ENCODE peak calls at places on chromosome 15, in six cellular contexts. G is CD8-positive, alpha-beta memory T cell; V is left ventricle myocardium inferior; F is CD8-positive, alpha-beta T cell; N is transverse colon; C is A549. D is an unnamed sample.

GRCh38 chr15:33298631-33299030 is 12.1 kb upstream of the RYR3 start:
- DNase-seq in G (no peak), N (no peak), F (no peak), C (no peak), V (no peak), D (no peak)

GRCh38 chr15:43209059-43209824 is 11.6 kb downstream of the EPB42 start:
- DNase-seq in G (no peak), V (no peak), F (no peak), N (no peak), C (peak), D (no peak)

GRCh38 chr15:45134682-45135604 is 5.1 kb downstream of the DUOX1 start:
- DNase-seq in C (no peak), N (peak), F (no peak), V (no peak), G (no peak), D (no peak)

GRCh38 chr15:73872370-73872769 is 994 bp upstream of the TBC1D21 start:
- DNase-seq in G (no peak), F (no peak), C (no peak), N (no peak), V (no peak), D (no peak)

GRCh38 chr15:32706704-32707103 is 11.1 kb upstream of the GREM1 start:
- DNase-seq in G (no peak), F (no peak), C (no peak), V (no peak), N (no peak), D (no peak)

GRCh38 chr15:70361106-70361505 is 263.4 kb upstream of the TLE3 start:
- DNase-seq in V (no peak), C (no peak), F (no peak), G (no peak), N (no peak), D (no peak)

GRCh38 chr15:49675051-49675450 is 54.2 kb downstream of the DTWD1 start:
- DNase-seq in V (no peak), G (no peak), C (peak), N (no peak), F (no peak), D (no peak)

GRCh38 chr15:76208786-76209424 is 102.4 kb downstream of the ETFA start:
- DNase-seq in G (no peak), N (no peak), C (no peak), V (no peak), F (no peak), D (no peak)

GRCh38 chr15:73630030-73630429 is 3.2 kb downstream of the NPTN start:
- DNase-seq in C (no peak), N (no peak), G (no peak), V (no peak), F (no peak), D (no peak)

GRCh38 chr15:50907866-50908208 is 646 bp upstream of the AP4E1 start:
- DNase-seq in V (no peak), G (no peak), C (peak), F (peak), N (peak), D (peak)

GRCh38 chr15:83322061-83322460 is 37.6 kb upstream of the BNC1 start:
- DNase-seq in G (no peak), C (no peak), F (no peak), V (no peak), N (no peak), D (no peak)

GRCh38 chr15:36808401-36809160 is 229.2 kb downstream of the CDIN1 start:
- DNase-seq in F (no peak), C (peak), G (no peak), V (no peak), N (no peak), D (no peak)

GRCh38 chr15:81894069-81894468 is 151.7 kb downstream of the MEX3B start:
- DNase-seq in C (no peak), N (no peak), V (no peak), G (no peak), F (no peak), D (no peak)

GRCh38 chr15:39846108-39846507 is 63.5 kb upstream of the FSIP1 start:
- DNase-seq in N (no peak), C (no peak), F (no peak), G (no peak), V (no peak), D (no peak)

GRCh38 chr15:23646165-23647000 is 1.3 kb downstream of the MAGEL2 start:
- DNase-seq in N (no peak), F (no peak), C (no peak), G (no peak), V (no peak), D (no peak)

GRCh38 chr15:29998017-29998416 is 84.7 kb upstream of the GOLGA8J start:
- DNase-seq in F (no peak), V (no peak), N (no peak), G (no peak), C (no peak), D (no peak)

GRCh38 chr15:38707802-38708671 is 143.4 kb upstream of the RASGRP1 start:
- DNase-seq in N (peak), G (no peak), C (peak), V (no peak), F (no peak), D (peak)

GRCh38 chr15:75640483-75641175 is 605 bp upstream of the IMP3 start:
- DNase-seq in C (peak), F (peak), N (no peak), V (peak), G (peak), D (peak)

GRCh38 chr15:52052076-52052935 is 33.3 kb downstream of the MAPK6 start:
- DNase-seq in N (no peak), F (no peak), V (no peak), G (no peak), C (no peak), D (no peak)

GRCh38 chr15:62287066-62287857 is 122.2 kb upstream of the C2CD4B start:
- DNase-seq in G (no peak), N (no peak), V (no peak), C (no peak), F (no peak), D (no peak)

GRCh38 chr15:79872358-79873017 is 24.3 kb downstream of the MTHFS start:
- DNase-seq in F (no peak), V (no peak), G (peak), N (no peak), C (peak), D (no peak)

GRCh38 chr15:65730560-65731172 is 61.4 kb downstream of the DENND4A start:
- DNase-seq in G (no peak), C (peak), N (no peak), V (no peak), F (no peak), D (no peak)

GRCh38 chr15:23860846-23861245 is 173.7 kb upstream of the NDN start:
- DNase-seq in N (no peak), F (no peak), V (no peak), C (no peak), G (no peak), D (no peak)

GRCh38 chr15:39641187-39641889 is 60.5 kb downstream of the THBS1 start:
- DNase-seq in G (no peak), C (no peak), N (peak), F (no peak), V (no peak), D (no peak)

GRCh38 chr15:72077950-72078349 is 40.0 kb downstream of the MYO9A start:
- DNase-seq in V (no peak), C (no peak), G (no peak), N (no peak), F (no peak), D (no peak)

GRCh38 chr15:64772964-64773363 is 2.4 kb downstream of the RBPMS2 start:
- DNase-seq in N (no peak), F (no peak), V (no peak), G (no peak), C (no peak), D (no peak)

GRCh38 chr15:61315471-61315870 is 86.4 kb upstream of the RORA start:
- DNase-seq in G (no peak), C (no peak), F (no peak), N (no peak), V (no peak), D (no peak)

GRCh38 chr15:66841953-66842681 is 140.1 kb downstream of the SMAD6 start:
- DNase-seq in N (peak), F (no peak), G (no peak), V (peak), C (peak), D (no peak)

GRCh38 chr15:99956022-99956775 is 223.0 kb upstream of the LYSMD4 start:
- DNase-seq in N (no peak), C (no peak), V (no peak), G (no peak), F (no peak), D (no peak)

GRCh38 chr15:72116680-72117447 is 1.1 kb downstream of the MYO9A start:
- DNase-seq in F (peak), G (no peak), V (peak), C (peak), N (peak), D (peak)

GRCh38 chr15:70826634-70827033 is 27.3 kb downstream of the LARP6 start:
- DNase-seq in C (peak), N (peak), V (no peak), G (no peak), F (no peak), D (peak)

GRCh38 chr15:77577350-77577749 is 55.4 kb downstream of the LINGO1 start:
- DNase-seq in C (no peak), F (no peak), G (no peak), N (no peak), V (no peak), D (no peak)

GRCh38 chr15:61946778-61947177 is 113.5 kb downstream of the VPS13C start:
- DNase-seq in G (no peak), V (no peak), N (no peak), C (no peak), F (no peak), D (no peak)

GRCh38 chr15:74785716-74786032 is 3.8 kb downstream of the CSK start:
- DNase-seq in F (no peak), C (no peak), G (peak), V (no peak), N (no peak), D (no peak)

GRCh38 chr15:23402140-23402539 is 44.9 kb downstream of the GOLGA6L2 start:
- DNase-seq in V (no peak), C (no peak), G (no peak), F (no peak), N (no peak), D (no peak)

GRCh38 chr15:77187751-77188464 is 117.0 kb upstream of the TSPAN3 start:
- DNase-seq in F (no peak), C (no peak), V (no peak), N (peak), G (no peak), D (no peak)

GRCh38 chr15:92920595-92921169 is 20.6 kb downstream of the CHD2 start:
- DNase-seq in G (no peak), F (no peak), V (no peak), N (no peak), C (no peak), D (no peak)
- H3K4me3 ChIP-seq in G (no peak), F (no peak), V (no peak), N (no peak), C (no peak), D (no peak)

GRCh38 chr15:101277943-101278564 is 769 bp upstream of the SELENOS start:
- DNase-seq in N (no peak), C (no peak), F (no peak), G (no peak), V (no peak), D (no peak)
- H3K4me3 ChIP-seq in N (peak), C (peak), F (peak), G (peak), V (peak), D (peak)

DNA sequence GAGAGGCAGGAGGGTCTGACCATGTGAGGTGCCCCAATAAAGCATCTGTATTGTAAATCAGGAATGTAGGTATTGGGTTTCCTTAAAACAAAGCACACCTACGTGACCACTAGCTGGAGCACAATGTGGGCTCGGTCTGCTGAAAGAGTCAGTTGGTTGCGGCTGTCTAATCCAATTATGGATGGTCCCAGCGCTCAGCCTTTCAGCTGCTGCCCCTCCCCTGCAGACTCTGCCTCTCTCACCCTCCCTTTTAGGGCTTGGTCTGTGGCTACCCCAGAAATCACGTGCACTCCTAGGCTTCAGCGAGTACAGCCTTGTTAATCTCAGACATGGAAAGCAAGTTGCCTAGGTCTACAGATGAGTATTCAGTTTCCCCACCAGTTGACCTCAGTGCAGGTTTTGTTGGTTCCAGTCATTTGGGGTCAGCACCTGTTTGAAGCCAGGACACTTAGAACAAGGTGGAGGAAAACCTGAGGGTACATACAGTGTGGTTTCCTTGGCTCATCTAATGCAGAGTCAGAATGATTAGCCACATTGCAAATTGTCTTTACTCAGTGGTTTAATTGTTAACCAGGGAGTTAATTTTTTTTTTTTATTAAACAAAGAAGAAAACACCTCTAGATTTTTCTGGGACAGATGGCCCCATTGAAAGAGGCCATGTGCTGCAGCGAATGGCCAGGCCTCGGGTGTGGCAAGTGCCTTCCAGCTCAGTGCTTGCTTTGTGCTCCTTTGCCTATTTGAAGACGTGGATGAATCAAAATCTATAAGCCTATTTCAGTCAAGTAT is 137.7 kb downstream of the IGF1R start:
- DNase-seq in C (peak), G (no peak), F (no peak), N (peak), V (no peak), D (peak)
- H3K4me3 ChIP-seq in C (no peak), G (no peak), F (no peak), N (no peak), V (no peak), D (no peak)

GRCh38 chr15:92846716-92847115 is 53.4 kb upstream of the CHD2 start:
- DNase-seq in V (no peak), G (no peak), N (no peak), F (no peak), C (no peak), D (no peak)

GRCh38 chr15:92845109-92845508 is 55.0 kb upstream of the CHD2 start:
- DNase-seq in N (no peak), V (no peak), C (peak), F (no peak), G (peak), D (peak)

GRCh38 chr15:92843819-92844218 is 56.3 kb upstream of the CHD2 start:
- DNase-seq in G (no peak), F (no peak), C (no peak), N (no peak), V (no peak), D (peak)

GRCh38 chr15:92840149-92840548 is 60.0 kb upstream of the CHD2 start:
- DNase-seq in F (no peak), G (no peak), N (no peak), C (no peak), V (no peak), D (no peak)

DNA sequence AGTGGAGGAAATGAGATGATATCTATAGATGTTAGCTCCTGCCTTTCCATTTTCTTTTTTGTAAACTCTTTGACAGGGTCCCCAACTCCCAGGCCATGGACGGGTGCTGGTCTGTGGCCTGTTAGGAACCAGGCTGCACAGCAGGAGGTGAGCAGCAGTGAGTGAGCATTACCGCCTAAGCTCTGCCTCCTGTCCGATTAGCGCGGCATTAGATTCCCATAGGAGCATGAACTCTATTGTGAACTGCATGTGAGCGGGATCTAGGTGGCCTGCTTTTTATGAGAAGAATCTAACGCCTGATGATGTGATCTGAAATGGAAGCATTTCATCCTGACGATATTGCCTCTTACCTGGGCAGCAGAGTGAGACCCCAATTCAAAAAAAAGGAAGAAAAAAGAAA is 56.8 kb upstream of the CHD2 start:
- DNase-seq in G (no peak), C (no peak), V (no peak), F (no peak), N (no peak), D (no peak)
- H3K4me3 ChIP-seq in G (no peak), C (no peak), V (no peak), F (no peak), N (no peak), D (no peak)

DNA sequence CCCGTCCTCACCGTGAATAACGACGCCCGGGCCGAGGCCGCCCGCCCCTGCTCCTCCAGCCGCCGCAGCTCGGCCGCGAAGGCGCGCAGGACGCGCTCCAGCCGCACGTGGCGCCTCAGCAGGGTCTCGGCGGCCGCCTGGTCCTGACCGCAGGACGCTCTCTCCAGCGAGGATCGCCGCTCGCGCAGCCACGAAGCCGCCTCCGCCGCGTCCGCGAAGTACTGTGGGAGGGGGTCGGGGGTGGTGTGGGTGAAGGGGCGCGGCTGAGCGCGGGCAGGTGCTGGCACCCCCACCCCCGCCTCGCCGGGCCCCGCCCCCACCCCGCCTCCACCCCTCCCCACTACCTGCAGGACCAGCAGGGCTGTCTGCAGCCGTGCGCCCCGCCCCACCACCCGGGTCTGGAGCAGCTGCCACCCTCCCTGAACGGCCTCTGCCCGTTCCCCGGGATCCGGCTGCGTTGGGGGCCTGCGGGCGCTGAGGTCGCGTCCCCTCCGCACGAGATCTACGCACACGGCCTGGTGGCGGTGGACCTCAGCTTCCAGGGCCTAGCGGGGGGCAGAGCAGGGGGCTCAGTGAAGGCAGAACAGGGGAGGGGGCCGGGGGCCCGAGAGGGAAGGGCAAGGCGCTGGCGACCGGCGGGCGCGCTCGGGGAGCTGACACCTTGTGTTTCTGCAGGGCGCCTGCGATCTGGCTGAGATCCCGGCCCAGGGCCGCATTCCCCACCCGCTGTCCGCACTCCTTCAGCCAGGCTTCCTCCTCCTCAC is 11.7 kb downstream of the SPTBN5 start:
- DNase-seq in F (no peak), C (no peak), V (no peak), G (no peak), N (peak), D (no peak)
- H3K4me3 ChIP-seq in F (no peak), C (no peak), V (peak), G (no peak), N (peak), D (no peak)

GRCh38 chr15:94080989-94081605 is 150.3 kb upstream of the MCTP2 start:
- DNase-seq in N (no peak), G (no peak), C (no peak), F (no peak), V (no peak), D (no peak)
- H3K4me3 ChIP-seq in N (no peak), G (no peak), C (no peak), F (no peak), V (no peak), D (no peak)

GRCh38 chr15:101168463-101168824 is 83.4 kb downstream of the CHSY1 start:
- DNase-seq in F (no peak), V (peak), C (no peak), N (no peak), G (no peak), D (no peak)
- H3K4me3 ChIP-seq in F (no peak), V (peak), C (no peak), N (no peak), G (no peak), D (no peak)